ENCODE peak calls at places on chromosomes 1 and 21, in nine cellular contexts. Z is activated T-cell treated with anti-CD3 and anti-CD28 coated beads, Interleukin-2, amount 50 U/mL, for 4 hours; B is DMS153; P is NCI-H2081; L is Daoy; V is GM23338; E is left cardiac atrium; M is cardiac septum; K is body of pancreas. Q is an unnamed sample.

GRCh38 chr1:208747979-208748378 is 503.8 kb upstream of the PLXNA2 start:
- DNase-seq in Z (no peak), B (peak; percentile 54), P (peak; percentile 63), L (no peak), V (no peak), E (no peak), M (no peak), K (no peak), Q (no peak)

GRCh38 chr21:14376854-14377253 is 6.1 kb downstream of the HSPA13 start:
- DNase-seq in Z (no peak), B (no peak), P (no peak), L (no peak), V (peak; percentile 41), E (no peak), M (no peak), K (no peak), Q (no peak)

GRCh38 chr1:241603626-241604337 is 36.4 kb downstream of the CHML start:
- DNase-seq in Z (no peak), B (no peak), P (no peak), L (peak; percentile 67), V (no peak), E (no peak), M (no peak), K (no peak), Q (no peak)

GRCh38 chr1:11648732-11649158 is 5.5 kb downstream of the FBXO2 start:
- DNase-seq in Z (no peak), B (no peak), P (no peak), L (peak; percentile 54), V (peak; percentile 79), E (no peak), M (no peak), K (peak; percentile 56), Q (no peak)

GRCh38 chr1:34829250-34829649 is 30.3 kb downstream of the SMIM12 start:
- DNase-seq in Z (no peak), B (no peak), P (no peak), L (no peak), V (no peak), E (no peak), M (no peak), K (no peak), Q (no peak)

GRCh38 chr1:233304489-233305102 is 9.1 kb upstream of the PCNX2 start:
- DNase-seq in Z (no peak), B (no peak), P (peak; percentile 63), L (no peak), V (peak; percentile 70), E (no peak), M (no peak), K (peak; percentile 22), Q (no peak)

GRCh38 chr1:160096491-160097116 is 1.8 kb downstream of the IGSF8 start:
- DNase-seq in Z (no peak), B (no peak), P (no peak), L (no peak), V (no peak), E (no peak), M (no peak), K (no peak), Q (no peak)

GRCh38 chr1:201584510-201584991 is 45.6 kb downstream of the NAV1 start:
- DNase-seq in Z (no peak), B (no peak), P (no peak), L (peak; percentile 62), V (no peak), E (peak; percentile 46), M (peak; percentile 72), K (peak; percentile 32), Q (no peak)

GRCh38 chr1:22414244-22414751 is 37.4 kb upstream of the ZBTB40 start:
- DNase-seq in Z (no peak), B (peak; percentile 93), P (peak; percentile 82), L (no peak), V (no peak), E (no peak), M (peak; percentile 71), K (peak; percentile 96), Q (no peak)

GRCh38 chr1:54934869-54935268 is 45.6 kb upstream of the TMEM61 start:
- DNase-seq in Z (no peak), B (no peak), P (no peak), L (peak; percentile 81), V (no peak), E (no peak), M (no peak), K (no peak), Q (no peak)

Q was measured in frontal cortex.